ENCODE peak calls at places on chromosomes 6 and 20, in seven cellular contexts. K is lower lobe of right lung, D is Karpas-422, Y is kidney glomerular epithelial cell, G is choroid plexus epithelial cell, H is Caco-2, M is epithelial cell of proximal tubule. A is an unnamed sample.
A peak's percentile ranks its signal among the peaks of the same experiment; 100 is the strongest.

GRCh38 chr6:145508107-145508506 is 227.2 kb downstream of the EPM2A start:
- DNase-seq in K (no peak), D (peak; percentile 48), Y (no peak), G (peak; percentile 25), H (no peak), M (no peak), A (no peak)

GRCh38 chr6:19024737-19025136 is 637.6 kb downstream of the RNF144B start:
- DNase-seq in K (no peak), D (peak; percentile 69), Y (peak; percentile 52), G (peak; percentile 68), H (peak; percentile 36), M (peak; percentile 29), A (peak; percentile 61)

GRCh38 chr20:59772931-59773913 is 160.2 kb downstream of the SYCP2 start:
- DNase-seq in K (no peak), D (no peak), Y (no peak), G (no peak), H (peak; percentile 44), M (no peak), A (no peak)

GRCh38 chr20:46307139-46307998 is 929 bp downstream of the CDH22 start:
- DNase-seq in K (peak; percentile 72), D (peak; percentile 95), Y (no peak), G (peak; percentile 54), H (peak; percentile 76), M (no peak), A (no peak)

GRCh38 chr6:130029163-130029562 is 10.8 kb downstream of the L3MBTL3 start:
- DNase-seq in K (no peak), D (no peak), Y (no peak), G (no peak), H (no peak), M (no peak), A (no peak)

GRCh38 chr6:34246563-34247391 is 2.0 kb downstream of the SMIM29 start:
- DNase-seq in K (peak; percentile 39), D (peak; percentile 90), Y (no peak), G (peak; percentile 53), H (no peak), M (no peak), A (peak; percentile 62)

GRCh38 chr6:77383026-77383425 is 80.3 kb downstream of the HTR1B start:
- DNase-seq in K (no peak), D (no peak), Y (no peak), G (no peak), H (peak; percentile 81), M (no peak), A (no peak)

GRCh38 chr6:36273802-36274201 is 3.9 kb downstream of the PNPLA1 start:
- DNase-seq in K (no peak), D (no peak), Y (no peak), G (no peak), H (no peak), M (no peak), A (no peak)

GRCh38 chr6:145836170-145836569 is 21.6 kb upstream of the FBXO30 start:
- DNase-seq in K (no peak), D (no peak), Y (peak; percentile 19), G (peak; percentile 71), H (no peak), M (no peak), A (no peak)

GRCh38 chr6:107275330-107275865 is 160.1 kb upstream of the BEND3 start:
- DNase-seq in K (no peak), D (no peak), Y (no peak), G (no peak), H (peak; percentile 89), M (no peak), A (no peak)

GRCh38 chr6:163187606-163188005 is 226.9 kb upstream of the QKI start:
- DNase-seq in K (no peak), D (no peak), Y (no peak), G (no peak), H (no peak), M (no peak), A (no peak)

GRCh38 chr20:57422254-57422653 is 31.1 kb downstream of the RBM38 start:
- DNase-seq in K (peak; percentile 14), D (no peak), Y (no peak), G (no peak), H (no peak), M (no peak), A (no peak)

GRCh38 chr20:38460040-38460623 is 12.5 kb upstream of the RALGAPB start:
- DNase-seq in K (no peak), D (no peak), Y (peak; percentile 91), G (peak; percentile 97), H (peak; percentile 47), M (peak; percentile 67), A (peak; percentile 85)

GRCh38 chr20:41228858-41229257 is 88.7 kb downstream of the ZHX3 start:
- DNase-seq in K (no peak), D (no peak), Y (no peak), G (peak; percentile 26), H (no peak), M (no peak), A (no peak)

GRCh38 chr6:81894788-81895221 is 142.3 kb upstream of the TENT5A start:
- DNase-seq in K (no peak), D (no peak), Y (no peak), G (peak; percentile 49), H (no peak), M (no peak), A (no peak)

GRCh38 chr6:46170357-46171289 is at the start of gene ENPP5:
- DNase-seq in K (peak; percentile 93), D (peak; percentile 59), Y (peak; percentile 80), G (peak; percentile 9), H (peak; percentile 94), M (no peak), A (peak; percentile 26)

GRCh38 chr6:36375644-36376155 is 11.8 kb downstream of the ETV7 start:
- DNase-seq in K (no peak), D (no peak), Y (no peak), G (no peak), H (no peak), M (no peak), A (no peak)